ENCODE peak calls at places on chromosome 7, in eight cellular contexts. K, A, W, F, P, S, B and O are unnamed samples.

GRCh38 chr7:74412603-74413002 is 41.1 kb upstream of the GTF2IRD1 start:
- DNase-seq in K (no peak), A (no peak), W (no peak), F (no peak), P (no peak), S (no peak), B (no peak), O (no peak)

GRCh38 chr7:7693881-7694280 is 24.5 kb downstream of the RPA3 start:
- DNase-seq in K (no peak), A (no peak), W (no peak), F (no peak), P (no peak), S (peak; percentile 71), B (no peak), O (peak; percentile 26)

GRCh38 chr7:1103009-1103788 is 15.3 kb downstream of the GPER1 start:
- DNase-seq in K (no peak), A (no peak), W (no peak), F (no peak), P (no peak), S (no peak), B (no peak), O (no peak)

GRCh38 chr7:137986252-137987010 is 15.5 kb downstream of the CREB3L2 start:
- DNase-seq in K (no peak), A (no peak), W (no peak), F (no peak), P (no peak), S (no peak), B (no peak), O (no peak)

GRCh38 chr7:47042669-47043068 is 539.2 kb downstream of the TNS3 start:
- DNase-seq in K (no peak), A (no peak), W (no peak), F (no peak), P (no peak), S (no peak), B (no peak), O (no peak)

GRCh38 chr7:33887576-33887975 is 17.8 kb upstream of the BMPER start:
- DNase-seq in K (no peak), A (no peak), W (no peak), F (no peak), P (no peak), S (no peak), B (no peak), O (no peak)

GRCh38 chr7:98758157-98758556 is 111.7 kb downstream of the TMEM130 start:
- DNase-seq in K (no peak), A (no peak), W (no peak), F (no peak), P (no peak), S (no peak), B (no peak), O (no peak)

GRCh38 chr7:32223071-32223650 is 153.0 kb upstream of the PDE1C start:
- DNase-seq in K (no peak), A (no peak), W (no peak), F (no peak), P (no peak), S (no peak), B (no peak), O (no peak)

GRCh38 chr7:81260152-81260551 is 341.3 kb upstream of the SEMA3C start:
- DNase-seq in K (no peak), A (no peak), W (no peak), F (no peak), P (no peak), S (no peak), B (no peak), O (no peak)